ENCODE peak calls at places on chromosomes 13 and 19, in nine cellular contexts. P is testis, J is transverse colon, N is SK-N-MC, H is astrocyte, B is adrenal gland, F is lower lobe of right lung, G is keratinocyte, E is upper lobe of right lung. Q is an unnamed sample.

GRCh38 chr13:19759669-19760068 is 23.1 kb downstream of the PSPC1 start:
- DNase-seq in P (no peak), J (no peak), N (no peak), H (no peak), B (no peak), F (no peak), G (no peak), E (no peak), Q (no peak)

GRCh38 chr13:31172535-31172934 is 10.8 kb upstream of the HSPH1 start:
- DNase-seq in P (no peak), J (no peak), N (no peak), H (peak; percentile 88), B (no peak), F (no peak), G (peak; percentile 94), E (no peak), Q (no peak)

GRCh38 chr19:10896851-10897526 is 25.6 kb downstream of the CARM1 start:
- DNase-seq in P (no peak), J (no peak), N (no peak), H (no peak), B (no peak), F (no peak), G (no peak), E (no peak), Q (no peak)

GRCh38 chr19:14479985-14480694 is 5.0 kb upstream of the PTGER1 start:
- DNase-seq in P (peak; percentile 52), J (no peak), N (no peak), H (no peak), B (no peak), F (peak; percentile 67), G (no peak), E (peak; percentile 78), Q (no peak)

GRCh38 chr13:92739306-92739818 is 487.2 kb upstream of the GPC6 start:
- DNase-seq in P (no peak), J (no peak), N (no peak), H (no peak), B (no peak), F (no peak), G (no peak), E (no peak), Q (no peak)

GRCh38 chr19:45653634-45654033 is 14.4 kb upstream of the GIPR start:
- DNase-seq in P (no peak), J (no peak), N (no peak), H (no peak), B (no peak), F (no peak), G (no peak), E (no peak), Q (no peak)

GRCh38 chr13:31154939-31155338 is 6.8 kb downstream of the HSPH1 start:
- DNase-seq in P (no peak), J (no peak), N (no peak), H (no peak), B (no peak), F (no peak), G (no peak), E (no peak), Q (no peak)

GRCh38 chr13:105135852-105136251 is 1399.6 kb downstream of the EFNB2 start:
- DNase-seq in P (no peak), J (no peak), N (no peak), H (peak; percentile 41), B (no peak), F (no peak), G (no peak), E (no peak), Q (no peak)

GRCh38 chr13:110361365-110361911 is 54.4 kb downstream of the COL4A2 start:
- DNase-seq in P (peak; percentile 51), J (peak; percentile 50), N (no peak), H (peak; percentile 64), B (peak; percentile 32), F (no peak), G (no peak), E (no peak), Q (no peak)

GRCh38 chr19:7196721-7197168 is 97.5 kb downstream of the INSR start:
- DNase-seq in P (peak; percentile 86), J (no peak), N (no peak), H (no peak), B (peak; percentile 87), F (no peak), G (no peak), E (peak; percentile 62), Q (no peak)

GRCh38 chr19:42066075-42066754 is 3.8 kb downstream of the GRIK5 start:
- DNase-seq in P (peak; percentile 37), J (no peak), N (no peak), H (peak; percentile 10), B (no peak), F (no peak), G (no peak), E (no peak), Q (no peak)

GRCh38 chr19:49361438-49362047 is 673 bp downstream of the TEAD2 start:
- DNase-seq in P (peak; percentile 71), J (peak; percentile 81), N (peak; percentile 85), H (peak; percentile 65), B (peak; percentile 83), F (peak; percentile 73), G (no peak), E (peak; percentile 88), Q (peak; percentile 82)

GRCh38 chr19:17686592-17687042 is 1.5 kb downstream of the UNC13A start:
- DNase-seq in P (peak; percentile 20), J (no peak), N (no peak), H (no peak), B (peak; percentile 32), F (no peak), G (no peak), E (no peak), Q (no peak)
- H3K27ac ChIP-seq in P (no peak overlapping the region), J (no peak overlapping the region), N (no peak overlapping the region), H (peak overlapping the region; percentile 38), B (peak overlapping the region; percentile 73), F (no peak overlapping the region), G (no peak overlapping the region), E (no peak overlapping the region), Q (no peak overlapping the region)

DNA sequence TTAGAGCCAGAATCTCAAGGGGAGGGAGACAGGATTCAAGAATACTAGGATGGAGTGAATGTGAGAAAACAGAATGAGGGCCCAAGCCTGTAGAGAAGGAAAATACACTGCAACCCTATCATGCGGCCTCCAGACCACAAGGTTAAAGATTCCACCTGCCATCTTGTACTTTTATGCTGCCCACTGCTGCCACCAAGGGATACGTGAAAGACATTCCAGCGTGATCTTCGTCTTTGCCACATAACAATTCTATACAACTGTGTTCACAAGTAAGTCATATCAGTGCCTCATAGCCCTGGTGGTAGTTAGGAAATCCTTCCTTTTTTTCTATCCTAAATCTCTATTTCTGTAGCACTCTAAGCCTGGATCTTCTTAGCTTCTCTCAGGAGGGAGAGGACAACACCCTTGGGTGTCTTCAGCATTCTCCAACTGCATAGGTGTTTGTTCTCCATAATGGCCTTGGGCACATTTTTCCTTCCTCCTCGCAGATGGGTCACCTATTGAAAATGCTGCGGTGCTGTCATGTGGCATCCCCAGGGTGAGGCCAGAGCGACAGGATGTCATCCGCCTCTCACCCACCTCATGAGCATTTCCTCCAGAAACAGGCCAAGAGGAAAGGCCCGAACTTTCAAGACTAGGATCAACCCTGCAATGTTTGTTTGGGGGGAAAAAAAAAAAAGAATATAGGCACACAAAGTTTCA is 13.6 kb downstream of the TPT1 start:
- DNase-seq in P (no peak), J (no peak), N (no peak), H (no peak), B (no peak), F (no peak), G (no peak), E (no peak), Q (no peak)
- H3K27ac ChIP-seq in P (no peak overlapping the region), J (no peak overlapping the region), N (peak overlapping the region; percentile 47), H (no peak overlapping the region), B (peak overlapping the region; percentile 8), F (peak overlapping the region; percentile 48), G (no peak overlapping the region), E (no peak overlapping the region), Q (no peak overlapping the region)

DNA sequence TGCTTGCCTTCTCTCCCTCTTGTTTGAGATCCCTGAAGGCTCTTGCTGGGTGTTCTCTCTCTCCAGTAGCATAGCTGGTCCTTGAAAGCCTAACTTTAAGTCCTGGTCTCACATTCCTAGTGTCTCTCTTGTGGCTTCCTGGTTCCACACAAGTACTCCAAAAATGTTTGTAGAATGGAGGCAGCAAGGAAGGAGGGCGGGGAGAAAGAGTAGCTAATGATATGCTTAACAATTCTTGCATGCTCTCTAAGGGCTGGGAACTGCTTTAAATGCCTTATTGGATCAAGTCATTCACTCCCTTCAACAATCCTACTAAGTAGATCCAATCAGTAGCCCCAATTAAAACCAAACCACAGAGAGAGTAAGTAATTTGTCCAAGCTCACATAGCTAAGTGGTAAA is 357.3 kb downstream of the KLF5 start:
- DNase-seq in P (no peak), J (no peak), N (peak; percentile 3), H (peak; percentile 74), B (no peak), F (no peak), G (no peak), E (no peak), Q (no peak)
- H3K27ac ChIP-seq in P (no peak overlapping the region), J (no peak overlapping the region), N (no peak overlapping the region), H (no peak overlapping the region), B (no peak overlapping the region), F (no peak overlapping the region), G (no peak overlapping the region), E (no peak overlapping the region), Q (no peak overlapping the region)

GRCh38 chr19:39111593-39112199 is 13.9 kb upstream of the PAK4 start:
- DNase-seq in P (no peak), J (no peak), N (no peak), H (no peak), B (no peak), F (no peak), G (no peak), E (no peak), Q (no peak)

GRCh38 chr19:39109641-39110040 is 15.9 kb upstream of the PAK4 start:
- DNase-seq in P (no peak), J (no peak), N (no peak), H (no peak), B (no peak), F (no peak), G (no peak), E (no peak), Q (no peak)

GRCh38 chr19:39112338-39112890 is 13.2 kb upstream of the PAK4 start:
- DNase-seq in P (no peak), J (no peak), N (no peak), H (peak; percentile 27), B (peak; percentile 96), F (peak; percentile 45), G (peak; percentile 67), E (no peak), Q (no peak)

GRCh38 chr19:39113199-39113598 is 12.4 kb upstream of the PAK4 start:
- DNase-seq in P (no peak), J (no peak), N (no peak), H (no peak), B (no peak), F (no peak), G (no peak), E (no peak), Q (no peak)

DNA sequence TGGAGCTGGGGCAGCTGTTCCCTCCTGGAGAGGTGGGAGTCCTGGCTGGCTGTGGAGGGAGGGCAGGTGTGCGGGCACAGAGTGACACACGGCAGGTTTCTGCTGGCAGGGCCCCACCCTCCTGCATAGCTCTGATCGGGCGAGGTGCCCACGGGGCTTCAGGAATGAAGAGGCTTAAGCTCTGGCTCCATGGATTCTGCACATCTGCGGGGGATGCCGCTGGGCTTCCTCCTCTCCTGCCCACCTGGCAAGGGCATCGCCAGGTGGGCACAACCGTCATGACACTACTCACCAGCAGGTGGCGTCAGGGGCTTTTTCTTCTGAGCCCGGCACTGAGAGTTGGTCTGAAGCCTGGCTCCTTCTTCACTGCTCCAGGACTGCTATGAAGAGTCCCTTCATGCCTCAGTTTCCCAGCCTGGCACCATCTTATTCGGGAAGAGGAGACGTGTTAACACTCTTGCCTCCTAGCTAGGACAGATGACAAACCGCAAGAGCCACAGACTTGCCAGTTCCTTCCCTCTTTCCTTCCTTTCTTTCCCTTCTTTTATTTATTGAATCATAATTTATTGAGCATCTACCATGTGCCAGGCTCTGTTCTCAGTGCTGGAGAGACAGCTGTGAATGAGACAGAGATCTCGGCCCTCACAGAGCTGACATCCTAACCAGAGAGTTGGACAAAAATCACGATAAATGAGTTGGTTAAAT is 15.2 kb upstream of the PAK4 start:
- DNase-seq in P (peak; percentile 79), J (peak; percentile 73), N (no peak), H (no peak), B (peak; percentile 58), F (peak; percentile 74), G (no peak), E (peak; percentile 77), Q (no peak)
- H3K27ac ChIP-seq in P (no peak overlapping the region), J (no peak overlapping the region), N (no peak overlapping the region), H (no peak overlapping the region), B (no peak overlapping the region), F (no peak overlapping the region), G (no peak overlapping the region), E (no peak overlapping the region), Q (no peak overlapping the region)

Q was measured in left lung.